ENCODE peak calls at places on chromosomes 5 and 9, in five cellular contexts. One of them, this sample, is unnamed.

GRCh38 chr5:179385892-179386291 is 40.6 kb upstream of the ADAMTS2 start:
- DNase-seq in heart right ventricle: no peak
- DNase-seq in NCI-H69: no peak
- DNase-seq in nephron progenitor cell: no peak
- DNase-seq in ELR: no peak
- DNase-seq in this sample: no peak

GRCh38 chr9:134494273-134494815 is 147.3 kb upstream of the COL5A1 start:
- DNase-seq in heart right ventricle: no peak
- DNase-seq in NCI-H69: no peak
- DNase-seq in nephron progenitor cell: no peak
- DNase-seq in ELR: no peak
- DNase-seq in this sample: no peak

GRCh38 chr5:122880170-122880689 is 34.8 kb downstream of the SNX24 start:
- DNase-seq in heart right ventricle: no peak
- DNase-seq in NCI-H69: no peak
- DNase-seq in nephron progenitor cell: no peak
- DNase-seq in ELR: no peak
- DNase-seq in this sample: no peak

GRCh38 chr9:79254900-79255651 is 316.7 kb upstream of the TLE4 start:
- DNase-seq in heart right ventricle: no peak
- DNase-seq in NCI-H69: peak; percentile 90
- DNase-seq in nephron progenitor cell: no peak
- DNase-seq in ELR: peak; percentile 20
- DNase-seq in this sample: no peak

GRCh38 chr5:612498-613424 is 621 bp downstream of the CEP72 start:
- DNase-seq in heart right ventricle: no peak
- DNase-seq in NCI-H69: peak; percentile 71
- DNase-seq in nephron progenitor cell: no peak
- DNase-seq in ELR: peak; percentile 55
- DNase-seq in this sample: no peak

GRCh38 chr5:104018299-104018698 is 455.7 kb upstream of the NUDT12 start:
- DNase-seq in heart right ventricle: no peak
- DNase-seq in NCI-H69: peak; percentile 10
- DNase-seq in nephron progenitor cell: no peak
- DNase-seq in ELR: peak; percentile 15
- DNase-seq in this sample: no peak

GRCh38 chr5:173234129-173234793 is 745 bp downstream of the NKX2-5 start:
- DNase-seq in heart right ventricle: peak; percentile 25
- DNase-seq in NCI-H69: no peak
- DNase-seq in nephron progenitor cell: no peak
- DNase-seq in ELR: no peak
- DNase-seq in this sample: no peak

GRCh38 chr9:17135578-17135904 is 701 bp downstream of the CNTLN start:
- DNase-seq in heart right ventricle: no peak
- DNase-seq in NCI-H69: no peak
- DNase-seq in nephron progenitor cell: no peak
- DNase-seq in ELR: no peak
- DNase-seq in this sample: no peak

GRCh38 chr5:121251954-121252353 is 599.7 kb upstream of the FTMT start:
- DNase-seq in heart right ventricle: no peak
- DNase-seq in NCI-H69: no peak
- DNase-seq in nephron progenitor cell: no peak
- DNase-seq in ELR: peak; percentile 85
- DNase-seq in this sample: no peak

GRCh38 chr9:98445576-98445975 is 190.1 kb upstream of the TBC1D2 start:
- DNase-seq in heart right ventricle: no peak
- DNase-seq in NCI-H69: peak; percentile 96
- DNase-seq in nephron progenitor cell: no peak
- DNase-seq in ELR: no peak
- DNase-seq in this sample: no peak

GRCh38 chr9:106921341-106921899 is 58.5 kb downstream of the ZNF462 start:
- DNase-seq in heart right ventricle: no peak
- DNase-seq in NCI-H69: peak; percentile 93
- DNase-seq in nephron progenitor cell: peak; percentile 5
- DNase-seq in ELR: no peak
- DNase-seq in this sample: peak; percentile 65

This sample was measured in right cardiac atrium.